ENCODE peak calls at places on chromosomes 6 and 20, in five cellular contexts. G, R, B, X and Y are unnamed samples.

GRCh38 chr20:57210054-57210910 is 56.2 kb downstream of the BMP7 start:
- DNase-seq in G (no peak), B (no peak), R (no peak), X (no peak), Y (no peak)

GRCh38 chr20:6769953-6770831 is 2.7 kb downstream of the BMP2 start:
- DNase-seq in R (peak; percentile 59), G (no peak), B (no peak), X (peak; percentile 18), Y (no peak)

GRCh38 chr6:38776515-38776914 is 61.4 kb downstream of the DNAH8 start:
- DNase-seq in X (peak; percentile 77), B (no peak), R (peak; percentile 74), G (no peak), Y (no peak)

GRCh38 chr6:112701201-112701600 is 354.1 kb downstream of the RFPL4B start:
- DNase-seq in G (no peak), R (no peak), B (no peak), X (peak; percentile 74), Y (no peak)

GRCh38 chr20:18007534-18008292 is 38.9 kb downstream of the MGME1 start:
- DNase-seq in B (no peak), X (no peak), R (no peak), G (no peak), Y (no peak)

GRCh38 chr6:160135922-160136655 is 14.5 kb downstream of the SLC22A1 start:
- DNase-seq in R (no peak), X (no peak), B (no peak), G (no peak), Y (no peak)

GRCh38 chr6:158707826-158708225 is 58.0 kb downstream of the SYTL3 start:
- DNase-seq in X (no peak), R (peak; percentile 78), G (no peak), B (no peak), Y (no peak)

GRCh38 chr6:14401181-14401745 is 283.7 kb downstream of the CD83 start:
- DNase-seq in B (no peak), R (no peak), G (no peak), X (peak; percentile 49), Y (no peak)

GRCh38 chr20:23368316-23369110 is 6.5 kb downstream of the GZF1 start:
- DNase-seq in X (peak; percentile 28), R (no peak), G (no peak), B (no peak), Y (no peak)

GRCh38 chr20:1748777-1749176 is 91.2 kb upstream of the SIRPG start:
- DNase-seq in G (no peak), B (no peak), R (no peak), X (no peak), Y (no peak)

GRCh38 chr6:62150048-62150663 is 135.9 kb downstream of the KHDRBS2 start:
- DNase-seq in R (peak; percentile 70), B (no peak), G (no peak), X (peak; percentile 6), Y (peak; percentile 32)

GRCh38 chr6:2695464-2696095 is 55.1 kb downstream of the MYLK4 start:
- DNase-seq in B (no peak), R (peak; percentile 56), X (peak; percentile 35), G (no peak), Y (peak; percentile 22)

GRCh38 chr20:22921595-22922421 is 113.3 kb upstream of the SSTR4 start:
- DNase-seq in X (peak; percentile 80), R (peak; percentile 43), G (no peak), B (no peak), Y (no peak)

GRCh38 chr6:837380-837779 is 144.4 kb upstream of the EXOC2 start:
- DNase-seq in B (no peak), R (peak; percentile 61), G (no peak), X (no peak), Y (no peak)

GRCh38 chr6:156598316-156598715 is 178.9 kb upstream of the ARID1B start:
- DNase-seq in X (no peak), B (no peak), R (no peak), G (no peak), Y (no peak)

GRCh38 chr6:106387875-106388274 is 27.4 kb downstream of the CRYBG1 start:
- DNase-seq in B (no peak), X (no peak), G (no peak), R (no peak), Y (no peak)

GRCh38 chr20:8476023-8476422 is 344.0 kb downstream of the PLCB1 start:
- DNase-seq in B (no peak), X (no peak), R (no peak), G (no peak), Y (no peak)

GRCh38 chr6:160038479-160038878 is 69.6 kb downstream of the IGF2R start:
- DNase-seq in G (no peak), R (no peak), B (no peak), X (no peak), Y (no peak)

GRCh38 chr20:35314460-35315198 is 22.4 kb upstream of the FAM83C start:
- DNase-seq in X (peak; percentile 31), G (no peak), R (no peak), B (no peak), Y (no peak)